ENCODE peak calls at places on chromosomes 16 and 17, in six cellular contexts. T, G, U, I, D and S are unnamed samples.

GRCh38 chr17:43658890-43659289 is 2.8 kb downstream of the MEOX1 start:
- DNase-seq in G (no peak), U (no peak), D (no peak), I (no peak), T (no peak), S (no peak)

GRCh38 chr17:71792966-71793365 is 327.9 kb upstream of the SOX9 start:
- DNase-seq in U (peak), D (peak), T (peak), G (no peak), I (no peak), S (no peak)

GRCh38 chr17:35947156-35947585 is 3.7 kb upstream of the LYZL6 start:
- DNase-seq in T (peak), U (peak), G (no peak), D (peak), I (peak), S (peak)

GRCh38 chr16:66544358-66544757 is 5.6 kb downstream of the TK2 start:
- DNase-seq in D (no peak), G (peak), I (no peak), U (no peak), T (no peak), S (no peak)

GRCh38 chr17:5078106-5079028 is at the start of gene ZFP3:
- DNase-seq in I (peak), U (peak), G (peak), D (peak), T (peak), S (peak)

GRCh38 chr17:34979650-34980352 is 511 bp upstream of the LIG3 start:
- DNase-seq in U (peak), D (peak), I (no peak), T (no peak), G (no peak), S (no peak)

GRCh38 chr16:35185366-35186044 is 1726.1 kb downstream of the TP53TG3F start:
- DNase-seq in G (peak), U (no peak), T (no peak), D (no peak), I (no peak), S (no peak)

GRCh38 chr16:24123275-24123674 is 132.9 kb upstream of the CACNG3 start:
- DNase-seq in I (no peak), T (no peak), G (no peak), U (no peak), D (no peak), S (no peak)

GRCh38 chr17:3761061-3761917 is 37.6 kb downstream of the HASPIN start:
- DNase-seq in D (no peak), I (no peak), U (no peak), T (no peak), G (no peak), S (no peak)

GRCh38 chr17:5898406-5898805 is 171.8 kb upstream of the WSCD1 start:
- DNase-seq in D (no peak), T (no peak), G (no peak), I (no peak), U (no peak), S (no peak)

GRCh38 chr17:17535957-17536356 is 39.8 kb upstream of the RASD1 start:
- DNase-seq in T (peak), G (no peak), U (no peak), I (peak), D (no peak), S (no peak)

GRCh38 chr17:3870871-3871306 is 22.0 kb downstream of the CAMKK1 start:
- DNase-seq in U (no peak), G (no peak), I (no peak), T (no peak), D (peak), S (no peak)

GRCh38 chr16:28938721-28939120 is 7.0 kb downstream of the CD19 start:
- DNase-seq in I (no peak), T (no peak), G (peak), U (no peak), D (no peak), S (no peak)

GRCh38 chr17:81371910-81372760 is 23.1 kb upstream of the BAHCC1 start:
- DNase-seq in G (peak), U (no peak), D (peak), I (peak), T (no peak), S (peak)

GRCh38 chr16:55508941-55509920 is at the start of gene LPCAT2:
- DNase-seq in D (peak), U (peak), I (peak), G (peak), T (peak), S (peak)

GRCh38 chr17:40561871-40562611 is 3.2 kb downstream of the CCR7 start:
- DNase-seq in I (no peak), T (no peak), G (peak), D (no peak), U (no peak), S (no peak)

GRCh38 chr17:60098578-60098977 is 19.9 kb upstream of the HEATR6 start:
- DNase-seq in I (no peak), D (no peak), G (no peak), T (no peak), U (no peak), S (no peak)

GRCh38 chr16:77600555-77600954 is 121.8 kb upstream of the NUDT7 start:
- DNase-seq in D (no peak), T (no peak), G (no peak), U (no peak), I (no peak), S (no peak)

GRCh38 chr17:81911969-81912368 is 770 bp upstream of the PCYT2 start:
- DNase-seq in G (no peak), I (no peak), T (no peak), U (no peak), D (no peak), S (no peak)

GRCh38 chr17:70050192-70050591 is 24.8 kb upstream of the KCNJ16 start:
- DNase-seq in T (no peak), I (no peak), U (no peak), D (no peak), G (no peak), S (no peak)

GRCh38 chr16:86227801-86228200 is 282.5 kb upstream of the FOXF1 start:
- DNase-seq in U (peak), T (no peak), G (peak), D (no peak), I (no peak), S (no peak)

GRCh38 chr17:79249945-79250521 is 175.4 kb downstream of the ENGASE start:
- DNase-seq in T (no peak), G (no peak), D (no peak), U (no peak), I (no peak), S (no peak)

GRCh38 chr17:75475144-75475835 is 18.9 kb downstream of the TMEM94 start:
- DNase-seq in G (no peak), U (no peak), T (no peak), I (no peak), D (no peak), S (no peak)

GRCh38 chr17:59501690-59502089 is 63.7 kb upstream of the DHX40 start:
- DNase-seq in I (no peak), G (no peak), U (no peak), D (no peak), T (no peak), S (no peak)

GRCh38 chr17:9002610-9003354 is 18.5 kb upstream of the NTN1 start:
- DNase-seq in D (peak), U (no peak), T (no peak), G (peak), I (no peak), S (no peak)
- TF ChIP-seq CTCF in D (peak), U (no peak), T (peak), G (no peak), I (no peak), S (peak)

GRCh38 chr17:64291268-64291851 is 28.3 kb upstream of the TEX2 start:
- DNase-seq in G (no peak), T (no peak), U (peak), D (no peak), I (no peak), S (no peak)
- TF ChIP-seq CTCF in G (no peak), T (no peak), U (peak), D (peak), I (no peak), S (peak)

GRCh38 chr16:68235882-68236803 is at the start of gene ESRP2:
- DNase-seq in T (peak), G (peak), U (no peak), I (no peak), D (no peak), S (no peak)

GRCh38 chr16:68234188-68235104 is 1.5 kb downstream of the ESRP2 start:
- DNase-seq in T (peak), I (no peak), U (no peak), G (peak), D (no peak), S (no peak)

GRCh38 chr16:68236804-68237242 is 896 bp upstream of the ESRP2 start:
- DNase-seq in U (peak), T (peak), I (no peak), G (no peak), D (no peak), S (no peak)

GRCh38 chr16:68233835-68234187 is 2.1 kb downstream of the ESRP2 start:
- DNase-seq in G (peak), U (no peak), D (no peak), I (no peak), T (no peak), S (no peak)

DNA sequence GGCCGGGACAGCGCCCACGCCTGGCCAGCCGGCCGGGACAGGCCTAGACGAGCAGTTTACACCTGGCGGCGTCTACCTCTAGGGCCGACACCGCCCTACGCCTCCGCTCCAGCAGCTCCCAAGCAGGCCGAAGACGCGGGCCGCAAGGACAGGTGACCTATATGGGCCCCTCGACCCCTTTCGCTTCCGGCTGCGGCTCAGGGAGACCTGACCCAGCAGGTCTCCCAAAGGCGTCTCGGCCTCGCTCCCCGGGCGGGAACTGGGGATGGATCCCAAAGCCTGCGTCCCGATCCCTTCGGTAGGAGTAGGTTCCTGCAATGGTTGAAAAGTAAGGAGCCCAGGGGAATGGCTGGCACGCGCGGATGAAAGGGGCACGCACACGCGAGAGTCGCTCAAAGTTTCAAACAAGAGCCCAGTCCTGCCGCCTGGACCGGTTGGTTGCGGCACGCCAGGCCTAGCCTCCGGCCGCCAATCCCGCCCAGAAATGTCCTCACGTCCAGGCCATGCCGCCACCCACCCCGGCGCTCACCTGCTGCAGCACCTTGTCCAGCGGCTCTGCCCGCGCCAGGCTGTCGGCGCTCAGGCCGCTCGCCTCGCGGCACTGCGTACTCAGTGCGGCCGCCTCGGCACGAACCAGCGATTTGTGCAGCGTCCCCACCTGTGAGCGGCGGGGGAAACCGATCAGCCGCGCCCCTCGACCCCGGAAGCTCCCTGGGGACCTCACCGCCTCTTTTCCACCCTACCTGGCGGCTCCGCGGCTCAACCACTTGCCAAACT is 634 bp downstream of the ESRP2 start:
- DNase-seq in D (no peak), I (no peak), T (peak), U (no peak), G (peak), S (no peak)
- TF ChIP-seq CTCF in D (peak), I (no peak), T (peak), U (no peak), G (no peak), S (no peak)

GRCh38 chr16:19415461-19415860 is 2.2 kb upstream of the TMC5 start:
- DNase-seq in D (no peak), I (no peak), G (no peak), U (no peak), T (no peak), S (no peak)

GRCh38 chr16:19406891-19407491 is 10.7 kb upstream of the TMC5 start:
- DNase-seq in U (no peak), I (no peak), G (no peak), D (no peak), T (no peak), S (no peak)

GRCh38 chr16:19411298-19411697 is 6.4 kb upstream of the TMC5 start:
- DNase-seq in I (no peak), D (no peak), T (no peak), G (no peak), U (no peak), S (no peak)

GRCh38 chr16:19415918-19416317 is 1.8 kb upstream of the TMC5 start:
- DNase-seq in T (no peak), I (no peak), G (no peak), U (no peak), D (no peak), S (no peak)

DNA sequence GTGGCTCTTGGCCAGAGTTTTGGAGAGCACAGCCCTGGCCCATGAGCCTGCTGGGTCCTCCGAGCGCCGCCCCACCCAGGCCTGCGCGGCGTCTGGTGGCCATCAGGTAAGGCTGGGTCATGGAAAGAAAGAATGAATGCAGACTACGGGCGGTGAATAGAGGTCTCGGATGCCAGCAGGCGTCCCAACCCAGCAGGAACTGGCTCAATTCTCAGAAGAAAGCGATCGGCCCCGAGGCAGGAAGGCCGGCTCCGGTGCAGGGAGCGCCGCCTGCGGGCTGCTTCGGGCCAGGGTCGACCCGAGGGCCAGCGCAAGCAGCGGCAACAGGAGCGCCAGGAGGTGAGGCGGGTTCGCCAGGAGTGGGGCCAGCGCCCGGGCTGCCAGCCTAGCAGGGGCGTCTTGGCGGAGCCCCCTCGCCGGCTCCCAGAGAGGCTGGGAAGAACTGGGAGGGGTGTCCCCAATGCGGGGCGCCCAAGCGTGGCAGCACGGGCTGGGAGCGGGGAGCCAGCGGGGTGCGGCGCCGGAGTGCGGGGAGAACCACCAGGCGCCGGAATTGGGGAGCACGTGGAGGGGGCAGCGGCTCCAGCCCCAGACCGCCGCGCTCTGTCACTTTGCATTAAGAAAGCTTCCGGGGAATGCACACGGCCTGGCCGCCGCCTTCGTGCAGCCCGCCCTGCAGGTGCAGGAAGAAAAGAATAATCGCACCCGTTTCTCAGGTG is 7.1 kb upstream of the TMC5 start:
- DNase-seq in G (no peak), I (no peak), T (no peak), U (no peak), D (peak), S (no peak)
- TF ChIP-seq CTCF in G (no peak), I (no peak), T (peak), U (no peak), D (peak), S (peak)